ENCODE peak calls at places on chromosome 9, in four cellular contexts. O, M, K and P are unnamed samples.

GRCh38 chr9:121569266-121569648 is 69.6 kb upstream of the GGTA1 start:
- DNase-seq in M (no peak), K (no peak), O (no peak), P (no peak)

GRCh38 chr9:5269249-5269715 is 35.2 kb downstream of the RLN2 start:
- DNase-seq in O (no peak), K (no peak), M (no peak), P (no peak)

GRCh38 chr9:98538203-98538602 is 170.5 kb downstream of the GABBR2 start:
- DNase-seq in K (no peak), M (peak), O (no peak), P (no peak)

GRCh38 chr9:26142631-26143030 is 464.4 kb upstream of the TUSC1 start:
- DNase-seq in K (no peak), M (no peak), O (no peak), P (no peak)

GRCh38 chr9:14173730-14174129 is 140.2 kb downstream of the NFIB start:
- DNase-seq in O (no peak), M (peak), K (no peak), P (peak)

GRCh38 chr9:18947772-18948391 is 85.1 kb downstream of the SAXO1 start:
- DNase-seq in M (peak), O (no peak), K (no peak), P (peak)

GRCh38 chr9:130054428-130054786 is 701 bp downstream of the GPR107 start:
- DNase-seq in K (no peak), O (no peak), M (no peak), P (no peak)

GRCh38 chr9:75088646-75089368 is 493 bp downstream of the OSTF1 start:
- DNase-seq in K (no peak), M (peak), O (no peak), P (no peak)

GRCh38 chr9:95175523-95175922 is 142.0 kb downstream of the FANCC start:
- DNase-seq in K (no peak), O (no peak), M (peak), P (no peak)

GRCh38 chr9:134187110-134187531 is 22.8 kb upstream of the RNU6ATAC start:
- DNase-seq in M (no peak), K (no peak), O (peak), P (no peak)

GRCh38 chr9:77176686-77177142 is 620 bp upstream of the VPS13A start:
- DNase-seq in K (no peak), M (no peak), O (no peak), P (no peak)

GRCh38 chr9:14924821-14925220 is 14.6 kb upstream of the FREM1 start:
- DNase-seq in M (no peak), K (no peak), O (no peak), P (no peak)

GRCh38 chr9:131500939-131501541 is 1.7 kb upstream of the POMT1 start:
- DNase-seq in M (no peak), K (no peak), O (no peak), P (no peak)

GRCh38 chr9:128244443-128245226 is 31.2 kb downstream of the GOLGA2 start:
- DNase-seq in K (no peak), O (no peak), M (no peak), P (no peak)

GRCh38 chr9:105405514-105406131 is 42.2 kb upstream of the FSD1L start:
- DNase-seq in M (no peak), K (no peak), O (peak), P (no peak)

GRCh38 chr9:18114559-18114958 is 359.4 kb upstream of the ADAMTSL1 start:
- DNase-seq in M (no peak), K (no peak), O (no peak), P (no peak)

GRCh38 chr9:114643001-114643400 is 14.6 kb downstream of the TEX53 start:
- DNase-seq in M (no peak), K (no peak), O (no peak), P (no peak)

GRCh38 chr9:84387821-84388220 is 47.3 kb upstream of the SLC28A3 start:
- DNase-seq in K (no peak), M (no peak), O (no peak), P (no peak)

GRCh38 chr9:126454250-126454649 is 127.6 kb downstream of the MVB12B start:
- DNase-seq in M (no peak), K (no peak), O (no peak), P (no peak)

GRCh38 chr9:33166263-33167083 is 663 bp downstream of the B4GALT1 start:
- DNase-seq in O (peak), K (peak), M (no peak), P (no peak)

GRCh38 chr9:130997925-130998595 is 10.9 kb upstream of the LAMC3 start:
- DNase-seq in O (no peak), M (peak), K (peak), P (peak)

GRCh38 chr9:109181284-109181683 is 14.2 kb upstream of the FRRS1L start:
- DNase-seq in K (no peak), O (no peak), M (no peak), P (no peak)

GRCh38 chr9:16352791-16353401 is 517.6 kb downstream of the BNC2 start:
- DNase-seq in M (no peak), K (no peak), O (no peak), P (no peak)

GRCh38 chr9:117772960-117773359 is 68.8 kb downstream of the TLR4 start:
- DNase-seq in K (no peak), O (no peak), M (no peak), P (no peak)

GRCh38 chr9:134896834-134897583 is 16.4 kb downstream of the FCN2 start:
- DNase-seq in M (no peak), O (no peak), K (no peak), P (no peak)

GRCh38 chr9:105950448-105950847 is 256.1 kb downstream of the TMEM38B start:
- DNase-seq in M (no peak), O (no peak), K (no peak), P (no peak)

GRCh38 chr9:127550751-127551150 is 61.3 kb upstream of the STXBP1 start:
- DNase-seq in M (no peak), O (no peak), K (no peak), P (no peak)

GRCh38 chr9:37148181-37148580 is 27.8 kb downstream of the ZCCHC7 start:
- DNase-seq in M (no peak), O (no peak), K (no peak), P (no peak)

GRCh38 chr9:2473691-2474090 is 147.9 kb upstream of the VLDLR start:
- DNase-seq in M (no peak), K (no peak), O (no peak), P (no peak)